ENCODE peak calls at places on chromosomes 11 and 22, in five cellular contexts. G is neural progenitor cell, C is IMR-90, Z is MM.1S, I is SK-N-SH. U is an unnamed sample. For H3K36me3, the result is how much of the 10 kb centered on the place peaks cover.

GRCh38 chr22:35995772-35996171 is 32.9 kb downstream of the RBFOX2 start:
- DNase-seq in G (no peak), C (peak), Z (no peak), I (no peak), U (no peak)

GRCh38 chr22:35854334-35854733 is 136.7 kb downstream of the APOL5 start:
- DNase-seq in G (no peak), C (no peak), Z (no peak), I (no peak), U (no peak)

GRCh38 chr11:4551346-4551979 is 6.5 kb downstream of the OR52M1 start:
- DNase-seq in G (peak), C (peak), Z (no peak), I (peak), U (no peak)

GRCh38 chr11:35087648-35088047 is 51.3 kb upstream of the CD44 start:
- DNase-seq in G (no peak), C (peak), Z (no peak), I (no peak), U (no peak)

GRCh38 chr11:68354181-68354872 is 41.9 kb downstream of the LRP5 start:
- DNase-seq in G (no peak), C (peak), Z (no peak), I (no peak), U (no peak)

GRCh38 chr22:49203863-49204598 is 623.6 kb downstream of the BRD1 start:
- DNase-seq in G (no peak), C (no peak), Z (no peak), I (no peak), U (no peak)

GRCh38 chr11:45414082-45414481 is 127.9 kb upstream of the SYT13 start:
- DNase-seq in G (peak), C (no peak), Z (no peak), I (peak), U (no peak)

GRCh38 chr11:69114811-69115523 is 40.8 kb upstream of the SMIM38 start:
- DNase-seq in G (no peak), C (no peak), Z (no peak), I (no peak), U (no peak)

GRCh38 chr11:116328410-116328809 is 444.4 kb downstream of the BUD13 start:
- DNase-seq in G (no peak), C (no peak), Z (no peak), I (no peak), U (no peak)

GRCh38 chr11:70823771-70824170 is 425.4 kb downstream of the CTTN start:
- DNase-seq in G (no peak), C (no peak), Z (no peak), I (no peak), U (no peak)

GRCh38 chr11:70364745-70365535 is 33.4 kb upstream of the CTTN start:
- DNase-seq in G (no peak), C (no peak), Z (no peak), I (no peak), U (no peak)

GRCh38 chr11:134228625-134229024 is 4.2 kb downstream of the VPS26B start:
- DNase-seq in G (no peak), C (no peak), Z (peak), I (no peak), U (peak)

GRCh38 chr11:10021563-10021962 is 272.5 kb downstream of the SBF2 start:
- DNase-seq in G (no peak), C (no peak), Z (no peak), I (peak), U (no peak)

GRCh38 chr22:21762712-21763581 is 27.4 kb upstream of the YPEL1 start:
- DNase-seq in G (no peak), C (no peak), Z (no peak), I (no peak), U (no peak)

GRCh38 chr11:36774603-36775002 is 176.6 kb upstream of the RAG2 start:
- DNase-seq in G (no peak), C (peak), Z (no peak), I (no peak), U (no peak)

GRCh38 chr11:124746621-124747243 is 5.3 kb downstream of the VSIG2 start:
- DNase-seq in G (peak), C (peak), Z (peak), I (peak), U (peak)

GRCh38 chr11:15941206-15941770 is 415.1 kb downstream of the SOX6 start:
- DNase-seq in G (peak), C (no peak), Z (no peak), I (peak), U (no peak)

GRCh38 chr11:18563090-18563730 is 25.3 kb downstream of the UEVLD start:
- DNase-seq in G (no peak), C (no peak), Z (no peak), I (no peak), U (no peak)

GRCh38 chr11:131246156-131246555 is 124.3 kb upstream of the NTM start:
- DNase-seq in G (peak), C (no peak), Z (no peak), I (no peak), U (no peak)

GRCh38 chr22:48940266-48940987 is 887.2 kb downstream of the BRD1 start:
- DNase-seq in G (no peak), C (no peak), Z (no peak), I (no peak), U (no peak)

DNA sequence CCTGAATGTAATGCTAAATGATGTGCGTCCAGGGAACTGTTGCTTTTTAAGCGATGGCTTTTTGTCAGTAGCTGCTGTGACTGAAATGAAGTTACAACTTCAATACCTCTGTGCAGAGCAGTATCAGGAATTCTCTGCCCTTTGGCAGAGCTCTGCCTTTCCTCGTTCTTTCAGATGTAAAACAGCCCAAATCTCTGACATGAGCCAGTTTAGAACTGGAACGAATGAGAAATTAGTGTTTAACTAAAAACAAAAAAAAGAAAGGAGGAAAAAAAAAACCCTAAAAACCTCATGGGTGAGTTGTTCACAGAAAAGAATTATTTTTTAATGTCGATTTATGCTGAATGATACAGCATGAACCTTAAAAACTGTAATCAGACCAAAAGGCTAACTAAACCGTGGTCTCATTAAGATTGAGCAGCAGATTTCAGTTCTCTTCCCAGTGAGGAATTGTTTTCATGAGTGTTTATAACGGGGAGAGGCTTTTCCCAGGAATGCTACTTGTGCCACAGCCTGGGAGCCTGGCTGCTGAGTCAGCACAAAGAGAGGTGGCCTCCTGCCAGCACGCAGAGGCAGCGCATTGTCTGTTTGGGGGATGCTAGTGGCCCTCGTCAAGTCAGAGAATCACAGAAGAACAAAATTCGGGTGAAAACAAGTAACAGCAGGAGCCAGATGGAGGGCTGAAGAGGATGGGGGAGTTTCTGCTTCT is 146.2 kb upstream of the RASSF10 start:
- DNase-seq in G (peak), C (peak), Z (no peak), I (peak), U (no peak)
- H3K4me3 ChIP-seq in G (peak), C (no peak), Z (no peak), I (no peak), U (no peak)

DNA sequence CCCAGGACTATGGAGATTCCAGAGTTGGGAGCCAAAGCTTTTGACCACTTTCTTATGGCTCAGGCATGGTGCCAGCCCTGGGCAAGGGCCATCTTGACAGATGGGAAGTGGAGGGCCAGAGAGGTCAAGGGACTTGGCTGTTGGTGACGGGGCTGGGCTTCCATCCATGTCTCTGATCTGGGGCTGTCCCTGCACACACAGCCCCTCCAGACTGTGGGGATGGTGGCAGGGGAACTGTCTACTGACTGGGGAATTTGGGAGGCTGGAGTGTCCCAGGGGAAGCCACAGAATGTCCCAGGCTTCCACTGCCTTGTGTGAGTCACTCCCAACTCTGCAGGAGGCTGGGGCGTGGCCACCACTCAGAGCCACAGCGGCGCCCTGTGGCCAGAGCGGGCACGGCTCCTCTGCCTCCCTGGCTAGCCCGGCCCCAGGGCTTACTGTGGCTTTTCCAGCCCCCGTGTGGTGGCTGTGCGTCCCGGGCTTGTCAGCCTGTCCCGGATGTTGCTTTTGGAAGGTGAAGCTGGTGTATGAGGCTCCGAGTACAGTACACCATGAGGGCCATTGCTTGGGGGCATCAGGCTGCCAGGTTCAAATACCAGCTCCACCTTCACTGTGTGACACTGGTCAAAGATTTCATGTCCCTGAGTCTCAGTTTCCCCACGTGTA is 19.6 kb downstream of the C22orf23 start:
- DNase-seq in G (peak), C (peak), Z (peak), I (peak), U (peak)
- H3K4me2 ChIP-seq in G (no peak), C (peak), Z (peak), I (peak), U (no peak)

DNA sequence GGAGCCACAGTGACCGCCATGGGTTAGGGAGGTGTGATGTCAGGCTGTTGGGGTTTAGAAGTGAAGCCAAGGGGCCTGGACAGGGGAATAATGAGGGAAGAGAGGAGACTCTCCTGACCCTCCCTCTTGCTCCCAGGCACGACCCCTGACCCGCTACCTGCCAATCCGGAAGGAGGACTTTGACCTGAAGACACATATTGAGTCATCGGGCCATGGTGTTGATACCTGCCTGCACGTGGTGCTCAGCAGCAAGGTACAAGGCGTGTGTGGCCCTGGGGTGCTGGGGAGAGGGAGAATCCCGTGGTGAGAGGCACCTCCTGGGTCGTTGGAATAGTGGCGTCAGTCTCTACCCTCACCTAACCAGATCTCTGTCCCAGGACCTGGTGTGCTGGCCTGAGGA is 29.5 kb downstream of the TREH start:
- DNase-seq in G (no peak), C (no peak), Z (no peak), I (no peak), U (no peak)
- H3K36me3 ChIP-seq in G (under half), C (half or more), Z (under half), I (half or more), U (under half)

GRCh38 chr11:24348908-24349307 is 147.9 kb upstream of the LUZP2 start:
- DNase-seq in G (no peak), C (no peak), Z (no peak), I (peak), U (no peak)

GRCh38 chr11:24344222-24344621 is 152.6 kb upstream of the LUZP2 start:
- DNase-seq in G (peak), C (no peak), Z (no peak), I (no peak), U (no peak)
- H3K4me3 ChIP-seq in G (no peak), C (no peak), Z (no peak), I (no peak), U (no peak)

GRCh38 chr11:26830757-26831156 is 108.9 kb upstream of the SLC5A12 start:
- DNase-seq in G (no peak), C (no peak), Z (no peak), I (no peak), U (no peak)
- H3K4me2 ChIP-seq in G (no peak), C (no peak), Z (peak), I (no peak), U (no peak)

GRCh38 chr22:19038164-19038546 is 84.1 kb downstream of the DGCR2 start:
- DNase-seq in G (no peak), C (no peak), Z (no peak), I (no peak), U (no peak)
- H3K36me3 ChIP-seq in G (under half), C (under half), Z (under half), I (under half), U (under half)

GRCh38 chr11:75969626-75970308 is 154.8 kb downstream of the UVRAG start:
- DNase-seq in G (no peak), C (peak), Z (no peak), I (no peak), U (no peak)
- H3K4me3 ChIP-seq in G (no peak), C (no peak), Z (no peak), I (no peak), U (no peak)